ENCODE peak calls at places on chromosomes 5 and 9, in five cellular contexts. Y is fibroblast of the aortic adventitia, X is PC-3, Z is brain microvascular endothelial cell, D is astrocyte. F is an unnamed sample.

GRCh38 chr5:142584843-142585242 is 101.0 kb downstream of the FGF1 start:
- DNase-seq in X (no peak), Z (no peak), D (peak), Y (peak), F (no peak)

GRCh38 chr9:7935666-7936065 is 136.1 kb upstream of the DMAC1 start:
- DNase-seq in Y (peak), X (no peak), D (peak), Z (no peak), F (no peak)

GRCh38 chr9:9341203-9341602 is 1271.6 kb downstream of the PTPRD start:
- DNase-seq in Y (no peak), Z (no peak), X (no peak), D (no peak), F (no peak)

GRCh38 chr5:387491-388265 is 55.3 kb upstream of the EXOC3 start:
- DNase-seq in Y (no peak), D (no peak), X (no peak), Z (no peak), F (no peak)

GRCh38 chr9:22211588-22212360 is 202.7 kb upstream of the CDKN2B start:
- DNase-seq in D (peak), Y (peak), X (peak), Z (peak), F (peak)

GRCh38 chr5:164376840-164377239 is 871.4 kb downstream of the MAT2B start:
- DNase-seq in Z (no peak), X (no peak), D (no peak), Y (peak), F (no peak)

GRCh38 chr5:126808619-126809018 is 31.7 kb downstream of the LMNB1 start:
- DNase-seq in Z (peak), Y (peak), X (peak), D (no peak), F (peak)

GRCh38 chr9:124940521-124940893 is 376 bp downstream of the GOLGA1 start:
- DNase-seq in X (peak), D (no peak), Y (no peak), Z (no peak), F (no peak)

GRCh38 chr5:174419523-174420132 is 304.8 kb upstream of the MSX2 start:
- DNase-seq in Y (peak), D (peak), Z (peak), X (peak), F (peak)

GRCh38 chr9:106906129-106906528 is 43.2 kb downstream of the ZNF462 start:
- DNase-seq in D (no peak), Z (no peak), Y (no peak), X (no peak), F (no peak)

GRCh38 chr5:77972545-77973252 is 196.6 kb upstream of the TBCA start:
- DNase-seq in X (no peak), D (no peak), Z (no peak), Y (no peak), F (no peak)

GRCh38 chr9:104765138-104765537 is 1.2 kb downstream of the NIPSNAP3B start:
- DNase-seq in Z (no peak), X (no peak), D (no peak), Y (no peak), F (no peak)

GRCh38 chr9:98887918-98888510 is 55.7 kb upstream of the COL15A1 start:
- DNase-seq in X (peak), Y (no peak), D (no peak), Z (peak), F (peak)

GRCh38 chr9:89621031-89621430 is 16.2 kb downstream of the GADD45G start:
- DNase-seq in Y (no peak), X (no peak), Z (no peak), D (no peak), F (no peak)

GRCh38 chr9:134698587-134699342 is 57.2 kb downstream of the COL5A1 start:
- DNase-seq in X (peak), Z (peak), D (peak), Y (peak), F (peak)

GRCh38 chr5:14574891-14575496 is 6.6 kb upstream of the OTULINL start:
- DNase-seq in D (no peak), Z (no peak), X (peak), Y (no peak), F (no peak)

GRCh38 chr5:170173227-170173626 is 59.6 kb upstream of the C5orf58 start:
- DNase-seq in D (peak), Y (peak), X (peak), Z (no peak), F (no peak)

GRCh38 chr9:93252781-93253530 is 69.0 kb downstream of the WNK2 start:
- DNase-seq in Z (no peak), D (no peak), Y (no peak), X (no peak), F (no peak)

GRCh38 chr9:114185570-114185969 is 30.2 kb downstream of the COL27A1 start:
- DNase-seq in D (no peak), X (no peak), Z (no peak), Y (no peak), F (no peak)

GRCh38 chr5:10642367-10642766 is 78.5 kb downstream of the ANKRD33B start:
- DNase-seq in X (no peak), Z (no peak), D (no peak), Y (no peak), F (no peak)

GRCh38 chr5:65982635-65983034 is 56.3 kb downstream of the ERBIN start:
- DNase-seq in Z (no peak), X (peak), Y (no peak), D (no peak), F (no peak)

GRCh38 chr5:13833440-13833839 is 111.0 kb downstream of the DNAH5 start:
- DNase-seq in D (no peak), Y (no peak), Z (no peak), X (no peak), F (no peak)

GRCh38 chr9:31153250-31153840 is 1231.1 kb upstream of the ACO1 start:
- DNase-seq in Z (no peak), D (no peak), X (no peak), Y (no peak), F (no peak)

GRCh38 chr5:142015781-142016533 is 3.1 kb upstream of the GNPDA1 start:
- DNase-seq in Z (no peak), X (peak), Y (peak), D (peak), F (peak)

GRCh38 chr5:167294861-167295685 is 996.4 kb upstream of the WWC1 start:
- DNase-seq in Z (peak), Y (peak), X (peak), D (peak), F (peak)

GRCh38 chr5:14595189-14595588 is 13.6 kb downstream of the OTULINL start:
- DNase-seq in X (no peak), Z (no peak), D (no peak), Y (no peak), F (no peak)

GRCh38 chr5:55993013-55993412 is 1.8 kb downstream of the IL6ST start:
- DNase-seq in Z (no peak), X (peak), D (no peak), Y (peak), F (peak)

GRCh38 chr9:136147890-136148714 is 29.4 kb upstream of the TMEM250 start:
- DNase-seq in X (no peak), Y (no peak), D (no peak), Z (no peak), F (no peak)

GRCh38 chr5:164175083-164175482 is 669.7 kb downstream of the MAT2B start:
- DNase-seq in X (peak), Z (no peak), Y (peak), D (peak), F (peak)

GRCh38 chr5:7576023-7576715 is 180.2 kb downstream of the ADCY2 start:
- DNase-seq in D (no peak), Z (no peak), Y (no peak), X (no peak), F (no peak)

GRCh38 chr9:70205366-70206020 is 53.3 kb upstream of the SMC5 start:
- DNase-seq in X (peak), D (no peak), Y (no peak), Z (no peak), F (no peak)

GRCh38 chr5:65017636-65018035 is 248.9 kb downstream of the CWC27 start:
- DNase-seq in Y (peak), X (no peak), D (peak), Z (no peak), F (peak)

GRCh38 chr5:102866315-102866693 is 111.2 kb downstream of the PAM start:
- DNase-seq in D (no peak), Y (peak), X (peak), Z (no peak), F (peak)
- H3K4me3 ChIP-seq in D (peak), Y (peak), X (peak), Z (peak), F (peak)

DNA sequence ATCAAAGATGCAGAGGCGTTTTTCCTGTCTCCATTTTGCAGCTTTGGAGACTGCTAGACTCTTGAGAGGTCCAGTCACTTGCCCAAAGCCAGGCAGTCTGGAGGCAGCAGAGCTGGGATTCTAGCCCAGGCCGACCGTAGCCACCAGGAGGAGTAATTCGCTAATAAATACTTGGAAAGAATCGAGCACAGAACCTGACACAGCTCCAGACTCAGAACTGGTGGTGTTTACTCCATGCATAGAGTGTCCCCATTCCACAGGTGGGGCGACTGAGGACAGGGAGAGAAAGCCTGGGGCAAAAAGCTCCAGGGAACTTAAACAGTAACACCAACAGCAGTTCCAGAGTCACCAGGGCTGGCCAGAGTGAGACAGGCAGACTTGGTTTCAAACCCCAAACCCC is 10.7 kb upstream of the CERCAM start:
- DNase-seq in D (no peak), Z (peak), X (peak), Y (peak), F (peak)
- TF ChIP-seq CTCF in D (peak), Z (peak), X (peak), Y (peak), F (peak)

GRCh38 chr5:181167814-181168488 is 20.6 kb downstream of the OR2V2 start:
- DNase-seq in X (peak), Y (no peak), Z (no peak), D (no peak), F (no peak)

GRCh38 chr5:181170237-181170830 is 22.9 kb downstream of the OR2V2 start:
- DNase-seq in X (no peak), D (no peak), Y (no peak), Z (no peak), F (no peak)

GRCh38 chr5:181170996-181171395 is 23.6 kb downstream of the OR2V2 start:
- DNase-seq in Y (no peak), D (peak), Z (no peak), X (no peak), F (no peak)

GRCh38 chr5:181166812-181167733 is 19.7 kb downstream of the OR2V2 start:
- DNase-seq in D (no peak), Z (no peak), X (peak), Y (no peak), F (no peak)

GRCh38 chr5:181168595-181169118 is 21.3 kb downstream of the OR2V2 start:
- DNase-seq in Y (no peak), Z (no peak), D (no peak), X (no peak), F (no peak)
- H3K4me3 ChIP-seq in Y (no peak), Z (peak), D (no peak), X (peak), F (no peak)

GRCh38 chr5:35598707-35599370 is 18.8 kb upstream of the SPEF2 start:
- DNase-seq in Y (no peak), X (peak), Z (no peak), D (no peak), F (no peak)
- TF ChIP-seq CTCF in Y (no peak), X (peak), Z (no peak), D (no peak), F (no peak)

GRCh38 chr9:36950389-36950788 is 83.7 kb downstream of the PAX5 start:
- DNase-seq in Z (no peak), X (no peak), Y (no peak), D (no peak), F (no peak)

GRCh38 chr9:36946653-36947052 is 87.4 kb downstream of the PAX5 start:
- DNase-seq in Y (peak), X (peak), Z (no peak), D (peak), F (no peak)

GRCh38 chr9:36948051-36948450 is 86.0 kb downstream of the PAX5 start:
- DNase-seq in X (no peak), Y (no peak), Z (no peak), D (no peak), F (no peak)

GRCh38 chr9:36945999-36946398 is 88.1 kb downstream of the PAX5 start:
- DNase-seq in X (no peak), D (no peak), Z (no peak), Y (no peak), F (no peak)

DNA sequence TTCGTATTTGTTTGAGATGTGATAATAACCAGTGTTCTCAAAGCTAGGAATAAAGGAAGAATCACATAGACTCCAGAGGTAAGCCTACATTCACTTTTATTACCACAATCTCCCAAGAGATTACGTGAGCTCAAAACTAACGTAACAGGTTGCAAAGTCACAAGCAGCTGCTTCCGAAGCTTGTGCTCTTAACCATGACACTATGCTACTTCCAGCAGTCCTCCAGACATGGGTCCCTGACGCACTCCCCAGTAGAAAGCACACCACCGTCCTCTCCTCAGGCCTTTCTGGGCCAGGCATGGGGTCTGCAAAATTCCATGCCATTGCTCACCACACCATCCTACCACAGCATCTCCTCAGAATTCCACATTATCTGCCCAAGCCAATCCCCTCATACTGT is 84.6 kb downstream of the PAX5 start:
- DNase-seq in Y (no peak), Z (no peak), D (no peak), X (no peak), F (no peak)
- H3K4me3 ChIP-seq in Y (no peak), Z (no peak), D (no peak), X (no peak), F (no peak)

GRCh38 chr5:143824851-143825720 is 13.1 kb downstream of the HMHB1 start:
- DNase-seq in X (peak), D (peak), Z (peak), Y (peak), F (peak)

GRCh38 chr5:143828710-143829109 is 16.7 kb downstream of the HMHB1 start:
- DNase-seq in Y (no peak), X (no peak), Z (no peak), D (no peak), F (no peak)

GRCh38 chr5:143826909-143827514 is 15.1 kb downstream of the HMHB1 start:
- DNase-seq in D (peak), X (peak), Y (no peak), Z (no peak), F (no peak)
- TF ChIP-seq CTCF in D (no peak), X (no peak), Y (no peak), Z (no peak), F (no peak)

GRCh38 chr5:80238078-80238477 is 17.8 kb downstream of the SERINC5 start:
- DNase-seq in D (no peak), Z (no peak), X (no peak), Y (no peak), F (no peak)
- H3K4me3 ChIP-seq in D (no peak), Z (no peak), X (no peak), Y (no peak), F (no peak)

DNA sequence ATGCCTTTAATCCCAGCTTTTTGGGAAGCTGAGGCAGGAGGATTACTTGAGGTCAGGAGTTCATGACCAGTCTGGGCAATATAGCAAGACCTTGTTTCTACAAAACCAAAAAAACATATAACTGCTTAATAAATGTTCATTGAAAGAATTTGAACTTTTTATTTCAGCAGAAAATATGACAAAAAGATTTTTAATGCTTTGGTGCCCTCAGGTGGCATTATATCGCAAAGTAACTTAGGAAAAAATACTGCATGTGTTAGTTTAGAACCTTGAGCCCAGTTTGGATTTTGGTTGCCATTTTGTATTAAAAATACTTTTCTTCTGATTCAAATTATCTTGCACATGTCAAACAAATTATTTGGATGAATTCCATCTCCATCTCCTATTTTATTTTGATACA is 103.2 kb downstream of the GPBP1 start:
- DNase-seq in Z (no peak), Y (peak), D (peak), X (peak), F (peak)
- TF ChIP-seq CTCF in Z (peak), Y (peak), D (peak), X (peak), F (peak)

F was measured in fibroblast of pulmonary artery.